ENCODE peak calls at places on chromosome 22, in ten cellular contexts. X, G, I, V, H, Y, U, K, N and B are unnamed samples. For H3K4me1, the result is how much of the 10 kb centered on the place peaks cover.

GRCh38 chr22:24951942-24952836 is at the start of gene KIAA1671:
- DNase-seq in Y (peak), X (peak), I (peak), K (peak), U (peak), V (peak), G (peak), H (peak), N (peak), B (peak)

GRCh38 chr22:49255741-49256318 is 571.8 kb downstream of the BRD1 start:
- DNase-seq in K (peak), G (no peak), I (no peak), N (no peak), H (no peak), Y (no peak), X (no peak), V (no peak), U (no peak), B (no peak)

GRCh38 chr22:46534901-46535630 is 2.4 kb downstream of the CELSR1 start:
- DNase-seq in G (no peak), U (no peak), X (no peak), V (no peak), K (no peak), I (no peak), H (no peak), Y (no peak), N (no peak), B (peak)

GRCh38 chr22:40684728-40685127 is 5.4 kb downstream of the MCHR1 start:
- DNase-seq in G (no peak), V (no peak), X (peak), N (no peak), U (no peak), Y (no peak), K (no peak), H (no peak), I (no peak), B (no peak)

GRCh38 chr22:49209452-49210195 is 618.0 kb downstream of the BRD1 start:
- DNase-seq in U (peak), N (peak), Y (no peak), K (peak), G (no peak), X (no peak), H (peak), V (no peak), I (no peak), B (peak)

GRCh38 chr22:36422287-36423014 is 34.7 kb upstream of the MYH9 start:
- DNase-seq in V (no peak), N (no peak), H (no peak), U (no peak), I (no peak), G (no peak), X (no peak), Y (no peak), K (no peak), B (no peak)

GRCh38 chr22:30424471-30425326 is 869 bp upstream of the MTFP1 start:
- DNase-seq in X (peak), I (peak), H (peak), Y (peak), V (no peak), G (no peak), K (no peak), U (no peak), N (no peak), B (no peak)

GRCh38 chr22:19644314-19645223 is 69.7 kb upstream of the SEPTIN5 start:
- DNase-seq in I (no peak), V (no peak), U (no peak), X (no peak), K (no peak), H (no peak), Y (no peak), G (no peak), N (no peak), B (no peak)

GRCh38 chr22:35553341-35553740 is 12.7 kb downstream of the RASD2 start:
- DNase-seq in G (no peak), K (no peak), Y (no peak), X (no peak), U (no peak), V (no peak), I (no peak), H (no peak), N (no peak), B (no peak)

GRCh38 chr22:36807627-36808026 is 9.2 kb downstream of the PVALB start:
- DNase-seq in G (no peak), I (no peak), N (no peak), K (no peak), U (no peak), X (peak), H (no peak), V (no peak), Y (no peak), B (no peak)

GRCh38 chr22:21026783-21027692 is 5.3 kb downstream of the SLC7A4 start:
- DNase-seq in N (no peak), U (no peak), X (no peak), G (peak), V (no peak), Y (peak), H (no peak), I (no peak), K (no peak), B (no peak)

GRCh38 chr22:42174062-42174461 is 43.5 kb upstream of the CYP2D6 start:
- DNase-seq in N (no peak), U (no peak), V (no peak), H (no peak), G (no peak), K (no peak), Y (no peak), X (no peak), I (no peak), B (no peak)

GRCh38 chr22:42173183-42173926 is 42.7 kb upstream of the CYP2D6 start:
- DNase-seq in G (no peak), V (peak), N (no peak), X (no peak), H (no peak), I (no peak), Y (no peak), U (no peak), K (no peak), B (no peak)

GRCh38 chr22:42171417-42171816 is 40.8 kb upstream of the CYP2D6 start:
- DNase-seq in G (no peak), V (no peak), H (no peak), N (no peak), X (peak), K (no peak), Y (no peak), U (no peak), I (no peak), B (no peak)

GRCh38 chr22:42171946-42172345 is 41.3 kb upstream of the CYP2D6 start:
- DNase-seq in H (no peak), G (no peak), Y (peak), I (no peak), N (no peak), X (no peak), V (no peak), U (no peak), K (no peak), B (no peak)

GRCh38 chr22:42172385-42173172 is 42.0 kb upstream of the CYP2D6 start:
- DNase-seq in H (no peak), V (no peak), Y (no peak), N (no peak), I (peak), X (peak), G (no peak), U (no peak), K (no peak), B (no peak)
- H3K27ac ChIP-seq in H (peak), V (no peak), Y (no peak), N (no peak), I (peak), X (no peak), G (no peak), U (no peak), K (peak), B (no peak)

GRCh38 chr22:22485524-22485923 is 23.0 kb downstream of the ZNF280B start:
- DNase-seq in N (no peak), V (no peak), X (no peak), Y (no peak), U (no peak), K (no peak), H (no peak), G (no peak), I (no peak), B (no peak)

GRCh38 chr22:22487059-22487458 is 21.5 kb downstream of the ZNF280B start:
- DNase-seq in V (no peak), I (no peak), X (no peak), N (no peak), H (no peak), K (no peak), G (no peak), Y (no peak), U (no peak), B (no peak)

GRCh38 chr22:22480940-22481339 is 27.6 kb downstream of the ZNF280B start:
- DNase-seq in H (no peak), I (no peak), Y (no peak), X (no peak), G (no peak), N (no peak), U (no peak), V (no peak), K (no peak), B (no peak)

GRCh38 chr22:22486132-22486899 is 22.2 kb downstream of the ZNF280B start:
- DNase-seq in X (no peak), G (no peak), I (no peak), Y (no peak), K (no peak), V (no peak), N (no peak), H (no peak), U (no peak), B (no peak)

GRCh38 chr22:22484023-22484422 is 24.5 kb downstream of the ZNF280B start:
- DNase-seq in K (no peak), H (no peak), Y (no peak), I (no peak), U (no peak), X (no peak), G (no peak), V (no peak), N (no peak), B (no peak)
- H3K4me1 ChIP-seq in K (under half), H (under half), Y (under half), I (under half), U (under half), X (under half), G (under half), V (under half), N (under half), B (under half)

DNA sequence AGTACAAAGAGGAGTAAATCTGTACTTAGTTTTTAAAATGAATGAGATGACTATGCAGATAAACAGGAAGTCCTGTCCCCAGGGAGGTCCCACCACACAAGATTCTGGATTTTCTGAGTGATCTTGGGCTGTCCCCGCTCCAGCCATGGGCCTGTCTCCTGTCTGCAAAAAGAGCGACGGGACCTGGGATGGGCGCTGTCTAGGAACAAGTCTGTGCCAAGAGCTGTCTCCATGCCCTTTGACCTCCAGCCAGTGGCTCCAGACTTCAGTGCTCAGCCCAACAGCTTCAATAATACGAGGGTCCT is 6.0 kb downstream of the CSNK1E start:
- DNase-seq in N (no peak), Y (no peak), K (no peak), V (no peak), I (no peak), G (no peak), H (no peak), U (no peak), X (no peak), B (peak)
- H3K27ac ChIP-seq in N (no peak), Y (peak), K (peak), V (no peak), I (peak), G (peak), H (peak), U (peak), X (no peak), B (peak)

GRCh38 chr22:48081281-48081680 is 1318.8 kb downstream of the TBC1D22A start:
- DNase-seq in U (no peak), V (no peak), G (no peak), Y (no peak), H (no peak), X (no peak), K (no peak), N (no peak), I (no peak), B (no peak)
- H3K4me1 ChIP-seq in U (under half), V (under half), G (under half), Y (under half), H (under half), X (under half), K (under half), N (under half), I (under half), B (under half)

GRCh38 chr22:38080847-38081635 is 2.9 kb downstream of the SLC16A8 start:
- DNase-seq in U (no peak), Y (no peak), V (peak), G (no peak), H (no peak), X (peak), I (peak), K (peak), N (peak), B (no peak)
- H3K27ac ChIP-seq in U (no peak), Y (no peak), V (no peak), G (no peak), H (no peak), X (no peak), I (no peak), K (no peak), N (no peak), B (no peak)

GRCh38 chr22:29203883-29204282 is 1.8 kb upstream of the EMID1 start:
- DNase-seq in V (no peak), N (no peak), H (no peak), K (no peak), I (no peak), U (no peak), X (no peak), Y (no peak), G (no peak), B (no peak)
- H3K4me1 ChIP-seq in V (under half), N (under half), H (under half), K (half or more), I (under half), U (under half), X (under half), Y (under half), G (under half), B (under half)